ENCODE peak calls at places on chromosome 3, in seven cellular contexts. One of them, this sample, is unnamed.

GRCh38 chr3:139310474-139310933 is 33.3 kb upstream of the MRPS22 start:
- DNase-seq in psoas muscle: no peak
- DNase-seq in PC-9: peak; percentile 85
- DNase-seq in lower lobe of right lung: no peak
- DNase-seq in mucosa of descending colon: no peak
- DNase-seq in SK-N-SH: no peak
- DNase-seq in BJ: peak; percentile 99
- DNase-seq in this sample: no peak

GRCh38 chr3:4416961-4417360 is 50.1 kb downstream of the SUMF1 start:
- DNase-seq in psoas muscle: peak; percentile 58
- DNase-seq in PC-9: peak; percentile 93
- DNase-seq in lower lobe of right lung: no peak
- DNase-seq in mucosa of descending colon: no peak
- DNase-seq in SK-N-SH: peak; percentile 45
- DNase-seq in BJ: no peak
- DNase-seq in this sample: no peak

GRCh38 chr3:48217449-48217848 is 5.8 kb upstream of the CAMP start:
- DNase-seq in psoas muscle: peak; percentile 30
- DNase-seq in PC-9: peak; percentile 29
- DNase-seq in lower lobe of right lung: no peak
- DNase-seq in mucosa of descending colon: no peak
- DNase-seq in SK-N-SH: no peak
- DNase-seq in BJ: no peak
- DNase-seq in this sample: no peak

GRCh38 chr3:172201136-172201989 is 162.0 kb downstream of the FNDC3B start:
- DNase-seq in psoas muscle: peak; percentile 77
- DNase-seq in PC-9: no peak
- DNase-seq in lower lobe of right lung: peak; percentile 73
- DNase-seq in mucosa of descending colon: peak; percentile 74
- DNase-seq in SK-N-SH: peak; percentile 26
- DNase-seq in BJ: peak; percentile 69
- DNase-seq in this sample: no peak

GRCh38 chr3:198107840-198108734 is 148.1 kb downstream of the LMLN start:
- DNase-seq in psoas muscle: no peak
- DNase-seq in PC-9: no peak
- DNase-seq in lower lobe of right lung: no peak
- DNase-seq in mucosa of descending colon: no peak
- DNase-seq in SK-N-SH: no peak
- DNase-seq in BJ: no peak
- DNase-seq in this sample: no peak

GRCh38 chr3:14413381-14414071 is 11.1 kb downstream of the SLC6A6 start:
- DNase-seq in psoas muscle: no peak
- DNase-seq in PC-9: peak; percentile 54
- DNase-seq in lower lobe of right lung: peak; percentile 79
- DNase-seq in mucosa of descending colon: no peak
- DNase-seq in SK-N-SH: no peak
- DNase-seq in BJ: no peak
- DNase-seq in this sample: no peak

GRCh38 chr3:23455084-23455483 is 252.0 kb downstream of the UBE2E2 start:
- DNase-seq in psoas muscle: no peak
- DNase-seq in PC-9: peak; percentile 60
- DNase-seq in lower lobe of right lung: no peak
- DNase-seq in mucosa of descending colon: no peak
- DNase-seq in SK-N-SH: no peak
- DNase-seq in BJ: peak; percentile 62
- DNase-seq in this sample: no peak

GRCh38 chr3:8629151-8630021 is 15.2 kb downstream of the SSUH2 start:
- DNase-seq in psoas muscle: peak; percentile 86
- DNase-seq in PC-9: peak; percentile 90
- DNase-seq in lower lobe of right lung: peak; percentile 84
- DNase-seq in mucosa of descending colon: peak; percentile 83
- DNase-seq in SK-N-SH: no peak
- DNase-seq in BJ: peak; percentile 77
- DNase-seq in this sample: peak; percentile 88

GRCh38 chr3:15261274-15261673 is 55.2 kb downstream of the CAPN7 start:
- DNase-seq in psoas muscle: no peak
- DNase-seq in PC-9: no peak
- DNase-seq in lower lobe of right lung: no peak
- DNase-seq in mucosa of descending colon: peak; percentile 54
- DNase-seq in SK-N-SH: no peak
- DNase-seq in BJ: no peak
- DNase-seq in this sample: no peak

GRCh38 chr3:86743233-86743632 is 247.7 kb downstream of the VGLL3 start:
- DNase-seq in psoas muscle: no peak
- DNase-seq in PC-9: no peak
- DNase-seq in lower lobe of right lung: no peak
- DNase-seq in mucosa of descending colon: no peak
- DNase-seq in SK-N-SH: no peak
- DNase-seq in BJ: no peak
- DNase-seq in this sample: no peak

GRCh38 chr3:123464211-123464610 is 15.3 kb upstream of the ADCY5 start:
- DNase-seq in psoas muscle: no peak
- DNase-seq in PC-9: no peak
- DNase-seq in lower lobe of right lung: no peak
- DNase-seq in mucosa of descending colon: no peak
- DNase-seq in SK-N-SH: no peak
- DNase-seq in BJ: no peak
- DNase-seq in this sample: no peak

GRCh38 chr3:26422415-26422814 is 200.2 kb upstream of the LRRC3B start:
- DNase-seq in psoas muscle: no peak
- DNase-seq in PC-9: no peak
- DNase-seq in lower lobe of right lung: no peak
- DNase-seq in mucosa of descending colon: no peak
- DNase-seq in SK-N-SH: no peak
- DNase-seq in BJ: no peak
- DNase-seq in this sample: no peak

GRCh38 chr3:134028486-134029255 is 1.1 kb downstream of the SLCO2A1 start:
- DNase-seq in psoas muscle: no peak
- DNase-seq in PC-9: no peak
- DNase-seq in lower lobe of right lung: no peak
- DNase-seq in mucosa of descending colon: no peak
- DNase-seq in SK-N-SH: no peak
- DNase-seq in BJ: no peak
- DNase-seq in this sample: no peak

GRCh38 chr3:42476225-42477160 is 25.9 kb upstream of the VIPR1 start:
- DNase-seq in psoas muscle: no peak
- DNase-seq in PC-9: peak; percentile 97
- DNase-seq in lower lobe of right lung: peak; percentile 91
- DNase-seq in mucosa of descending colon: peak; percentile 67
- DNase-seq in SK-N-SH: peak; percentile 43
- DNase-seq in BJ: no peak
- DNase-seq in this sample: no peak

GRCh38 chr3:124919756-124920155 is 14.8 kb downstream of the MUC13 start:
- DNase-seq in psoas muscle: no peak
- DNase-seq in PC-9: no peak
- DNase-seq in lower lobe of right lung: no peak
- DNase-seq in mucosa of descending colon: no peak
- DNase-seq in SK-N-SH: no peak
- DNase-seq in BJ: peak; percentile 38
- DNase-seq in this sample: no peak

GRCh38 chr3:64355473-64355872 is 130.2 kb upstream of the PRICKLE2 start:
- DNase-seq in psoas muscle: no peak
- DNase-seq in PC-9: peak; percentile 69
- DNase-seq in lower lobe of right lung: no peak
- DNase-seq in mucosa of descending colon: no peak
- DNase-seq in SK-N-SH: no peak
- DNase-seq in BJ: no peak
- DNase-seq in this sample: no peak

GRCh38 chr3:127547761-127548605 is 42.5 kb downstream of the TPRA1 start:
- DNase-seq in psoas muscle: peak; percentile 82
- DNase-seq in PC-9: no peak
- DNase-seq in lower lobe of right lung: peak; percentile 83
- DNase-seq in mucosa of descending colon: peak; percentile 88
- DNase-seq in SK-N-SH: peak; percentile 96
- DNase-seq in BJ: no peak
- DNase-seq in this sample: peak; percentile 56

GRCh38 chr3:177447938-177448337 is 250.7 kb upstream of the TBL1XR1 start:
- DNase-seq in psoas muscle: no peak
- DNase-seq in PC-9: peak; percentile 95
- DNase-seq in lower lobe of right lung: peak; percentile 88
- DNase-seq in mucosa of descending colon: peak; percentile 81
- DNase-seq in SK-N-SH: no peak
- DNase-seq in BJ: no peak
- DNase-seq in this sample: no peak

GRCh38 chr3:58471025-58471887 is 20.6 kb upstream of the KCTD6 start:
- DNase-seq in psoas muscle: no peak
- DNase-seq in PC-9: peak; percentile 98
- DNase-seq in lower lobe of right lung: no peak
- DNase-seq in mucosa of descending colon: no peak
- DNase-seq in SK-N-SH: no peak
- DNase-seq in BJ: peak; percentile 40
- DNase-seq in this sample: no peak

DNA sequence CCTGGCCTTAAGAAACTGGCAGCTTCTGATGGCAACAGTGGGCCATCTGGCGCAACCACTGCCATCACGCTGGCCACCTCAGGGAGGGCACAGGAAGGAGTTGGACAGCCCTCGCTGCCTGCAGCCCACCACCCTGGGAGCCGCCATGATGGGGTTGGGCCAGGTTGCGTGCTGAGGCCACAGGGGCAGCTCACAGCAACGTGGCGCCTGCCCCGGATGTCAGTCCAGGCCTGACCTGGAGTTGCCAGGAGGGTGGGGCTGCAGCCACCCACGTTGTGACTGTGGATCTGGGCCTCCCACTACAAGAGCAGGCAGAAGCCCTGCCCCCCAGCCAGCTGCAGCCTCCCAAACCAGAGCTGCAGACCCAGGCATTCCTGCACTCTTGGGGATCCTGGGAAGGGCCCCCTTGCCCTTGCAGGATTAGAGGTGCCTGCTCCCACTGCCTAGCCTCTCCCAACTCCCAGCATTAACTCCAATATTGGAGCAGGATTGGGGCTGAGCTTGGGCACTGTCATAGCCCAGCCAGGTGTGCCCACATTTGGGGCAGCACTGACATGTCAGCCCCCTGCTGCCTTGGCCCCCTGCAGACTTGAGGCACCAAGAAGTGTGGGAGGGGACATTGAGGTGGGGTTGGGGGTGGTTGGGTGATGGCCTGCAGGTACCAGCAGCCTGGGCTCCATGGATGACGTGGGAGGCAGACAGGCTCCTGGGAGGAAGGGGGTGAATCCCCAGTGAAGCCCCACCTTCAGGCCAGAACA is 468.9 kb upstream of the CCDC54 start:
- DNase-seq in psoas muscle: no peak
- DNase-seq in PC-9: no peak
- DNase-seq in lower lobe of right lung: no peak
- DNase-seq in mucosa of descending colon: no peak
- DNase-seq in SK-N-SH: no peak
- DNase-seq in BJ: no peak
- DNase-seq in this sample: no peak
- H3K4me3 ChIP-seq in psoas muscle: no peak overlapping the region
- H3K4me3 ChIP-seq in PC-9: no peak overlapping the region
- H3K4me3 ChIP-seq in lower lobe of right lung: no peak overlapping the region
- H3K4me3 ChIP-seq in mucosa of descending colon: no peak overlapping the region
- H3K4me3 ChIP-seq in SK-N-SH: no peak overlapping the region
- H3K4me3 ChIP-seq in BJ: no peak overlapping the region
- H3K4me3 ChIP-seq in this sample: no peak overlapping the region

GRCh38 chr3:96059301-96059700 is 755.1 kb upstream of the EPHA6 start:
- DNase-seq in psoas muscle: no peak
- DNase-seq in PC-9: no peak
- DNase-seq in lower lobe of right lung: no peak
- DNase-seq in mucosa of descending colon: no peak
- DNase-seq in SK-N-SH: no peak
- DNase-seq in BJ: no peak
- DNase-seq in this sample: no peak
- H3K36me3 ChIP-seq in psoas muscle: no peaks in the 10 kb centered on the region
- H3K36me3 ChIP-seq in PC-9: no peaks in the 10 kb centered on the region
- H3K36me3 ChIP-seq in lower lobe of right lung: no peaks in the 10 kb centered on the region
- H3K36me3 ChIP-seq in mucosa of descending colon: no peaks in the 10 kb centered on the region
- H3K36me3 ChIP-seq in SK-N-SH: no peaks in the 10 kb centered on the region
- H3K36me3 ChIP-seq in BJ: no peaks in the 10 kb centered on the region
- H3K36me3 ChIP-seq in this sample: no peaks in the 10 kb centered on the region

GRCh38 chr3:98341758-98342157 is 11.9 kb upstream of the OR5K4 start:
- DNase-seq in psoas muscle: no peak
- DNase-seq in PC-9: no peak
- DNase-seq in lower lobe of right lung: no peak
- DNase-seq in mucosa of descending colon: no peak
- DNase-seq in SK-N-SH: no peak
- DNase-seq in BJ: no peak
- DNase-seq in this sample: no peak

GRCh38 chr3:98339031-98339430 is 14.6 kb upstream of the OR5K4 start:
- DNase-seq in psoas muscle: no peak
- DNase-seq in PC-9: no peak
- DNase-seq in lower lobe of right lung: no peak
- DNase-seq in mucosa of descending colon: no peak
- DNase-seq in SK-N-SH: no peak
- DNase-seq in BJ: no peak
- DNase-seq in this sample: no peak

DNA sequence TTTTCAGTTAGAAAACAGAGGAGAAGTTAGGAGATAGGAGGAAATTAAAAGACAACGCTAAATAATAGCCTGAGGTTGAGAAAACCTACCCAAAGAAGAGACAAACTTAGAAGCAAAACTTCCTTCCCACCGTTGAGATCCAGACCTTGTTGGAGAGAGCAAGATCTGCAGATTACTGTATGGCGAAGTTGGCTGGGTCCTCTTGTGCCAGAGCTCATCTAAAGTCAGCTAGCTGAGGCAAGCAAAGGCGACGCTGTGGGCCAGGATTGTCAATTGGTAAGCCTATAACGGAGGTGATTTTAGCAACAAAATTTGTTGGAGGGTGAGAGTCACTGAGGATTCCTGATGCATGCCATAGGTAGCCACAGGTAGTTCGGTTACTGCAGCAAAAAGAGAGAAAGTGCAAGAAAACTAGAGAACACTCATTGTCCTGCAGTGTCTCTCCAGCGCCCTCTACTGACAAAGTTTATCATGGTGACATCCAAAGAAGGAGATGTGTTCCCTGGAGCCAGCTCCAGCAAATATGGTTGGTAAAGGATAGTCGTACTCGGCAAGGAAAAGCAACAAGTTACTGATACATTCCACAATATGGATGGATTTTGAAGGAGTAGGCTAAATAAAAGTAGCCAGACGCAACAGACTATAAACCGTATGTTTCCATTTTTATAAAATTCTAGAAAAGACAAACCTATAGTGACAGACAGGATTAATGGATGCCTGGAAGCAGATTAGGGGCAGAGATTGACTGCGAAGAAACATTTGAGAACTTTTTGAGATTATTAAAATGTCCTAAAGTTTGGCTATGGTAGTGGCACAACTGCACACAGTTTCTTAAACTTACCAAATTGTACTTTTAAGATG is 9.8 kb upstream of the OR5K4 start:
- DNase-seq in psoas muscle: no peak
- DNase-seq in PC-9: peak; percentile 42
- DNase-seq in lower lobe of right lung: no peak
- DNase-seq in mucosa of descending colon: no peak
- DNase-seq in SK-N-SH: peak; percentile 22
- DNase-seq in BJ: no peak
- DNase-seq in this sample: no peak
- TF ChIP-seq CTCF in psoas muscle: peak; percentile 11
- TF ChIP-seq CTCF in PC-9: peak; percentile 88
- TF ChIP-seq CTCF in lower lobe of right lung: peak; percentile 50
- TF ChIP-seq CTCF in mucosa of descending colon: no peak
- TF ChIP-seq CTCF in SK-N-SH: peak; percentile 74
- TF ChIP-seq CTCF in BJ: peak; percentile 59
- TF ChIP-seq CTCF in this sample: peak; percentile 85

DNA sequence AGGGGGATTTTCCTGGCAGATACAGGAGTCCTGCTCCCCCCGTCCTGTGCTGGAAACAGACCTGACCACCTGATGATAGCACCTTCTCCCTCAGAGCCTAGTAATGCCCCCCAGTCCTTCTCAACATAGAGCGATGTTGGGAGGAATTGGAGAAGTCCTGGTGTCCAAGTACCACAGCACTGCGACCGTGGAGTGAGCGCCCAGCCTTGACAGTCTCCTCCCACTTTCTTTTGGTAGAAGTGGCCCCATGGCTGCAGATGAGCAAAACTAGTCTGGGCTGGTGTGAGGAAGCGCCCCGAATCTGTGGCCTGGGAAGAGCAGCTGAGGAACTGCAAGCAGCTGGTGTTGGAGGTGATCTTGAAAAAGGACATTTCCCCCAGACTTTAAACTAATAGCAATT is 121.6 kb downstream of the CACNA2D3 start:
- DNase-seq in psoas muscle: no peak
- DNase-seq in PC-9: no peak
- DNase-seq in lower lobe of right lung: no peak
- DNase-seq in mucosa of descending colon: no peak
- DNase-seq in SK-N-SH: no peak
- DNase-seq in BJ: no peak
- DNase-seq in this sample: no peak
- H3K4me3 ChIP-seq in psoas muscle: peak overlapping the region; percentile 56
- H3K4me3 ChIP-seq in PC-9: no peak overlapping the region
- H3K4me3 ChIP-seq in lower lobe of right lung: peak overlapping the region; percentile 29
- H3K4me3 ChIP-seq in mucosa of descending colon: no peak overlapping the region
- H3K4me3 ChIP-seq in SK-N-SH: no peak overlapping the region
- H3K4me3 ChIP-seq in BJ: no peak overlapping the region
- H3K4me3 ChIP-seq in this sample: no peak overlapping the region

This sample was measured in GM06990.